ENCODE peak calls at places on chromosomes 13 and 19, in eight cellular contexts. Q, F, N, P, M, L, J and U are unnamed samples.

GRCh38 chr13:77118134-77118533 is 91.2 kb upstream of the FBXL3 start:
- DNase-seq in Q (no peak), F (no peak), N (no peak), P (no peak), M (no peak), L (no peak), J (no peak), U (no peak)

GRCh38 chr19:55958356-55958755 is 10.7 kb downstream of the NLRP8 start:
- DNase-seq in Q (no peak), F (no peak), N (no peak), P (no peak), M (no peak), L (no peak), J (no peak), U (no peak)

GRCh38 chr19:17487240-17488121 is 17.2 kb downstream of the SLC27A1 start:
- DNase-seq in Q (no peak), F (no peak), N (no peak), P (no peak), M (no peak), L (peak), J (no peak), U (no peak)

GRCh38 chr19:3387645-3388589 is 21.5 kb downstream of the NFIC start:
- DNase-seq in Q (peak), F (peak), N (no peak), P (peak), M (peak), L (peak), J (no peak), U (no peak)

GRCh38 chr19:57099199-57099661 is 20.6 kb upstream of the USP29 start:
- DNase-seq in Q (peak), F (no peak), N (peak), P (peak), M (no peak), L (peak), J (no peak), U (peak)

GRCh38 chr13:30364876-30365275 is 57.4 kb upstream of the UBE2L5 start:
- DNase-seq in Q (no peak), F (no peak), N (peak), P (peak), M (no peak), L (no peak), J (no peak), U (peak)

GRCh38 chr13:40916207-40916998 is 102.7 kb downstream of the ELF1 start:
- DNase-seq in Q (no peak), F (no peak), N (no peak), P (peak), M (no peak), L (no peak), J (no peak), U (no peak)

GRCh38 chr13:49927755-49928154 is 8.4 kb downstream of the SPRYD7 start:
- DNase-seq in Q (no peak), F (no peak), N (peak), P (peak), M (no peak), L (no peak), J (no peak), U (no peak)

GRCh38 chr13:47459512-47459911 is 541.6 kb downstream of the SUCLA2 start:
- DNase-seq in Q (no peak), F (no peak), N (peak), P (peak), M (no peak), L (no peak), J (no peak), U (no peak)

GRCh38 chr13:92390217-92390616 is 836.4 kb upstream of the GPC6 start:
- DNase-seq in Q (no peak), F (no peak), N (no peak), P (no peak), M (no peak), L (no peak), J (no peak), U (no peak)

GRCh38 chr19:12574036-12574435 is 22.8 kb upstream of the ZNF564 start:
- DNase-seq in Q (no peak), F (no peak), N (no peak), P (no peak), M (no peak), L (no peak), J (no peak), U (no peak)

GRCh38 chr13:112995395-112996091 is 26.5 kb downstream of the MCF2L start:
- DNase-seq in Q (peak), F (no peak), N (no peak), P (no peak), M (no peak), L (peak), J (no peak), U (no peak)

GRCh38 chr13:49635599-49636433 is 7.5 kb downstream of the ARL11 start:
- DNase-seq in Q (no peak), F (no peak), N (peak), P (peak), M (no peak), L (no peak), J (no peak), U (no peak)

GRCh38 chr19:10226376-10227214 is 4.5 kb downstream of the S1PR2 start:
- DNase-seq in Q (no peak), F (no peak), N (peak), P (peak), M (no peak), L (peak), J (no peak), U (peak)

GRCh38 chr19:18085702-18086457 is 854 bp downstream of the IL12RB1 start:
- DNase-seq in Q (no peak), F (no peak), N (no peak), P (no peak), M (no peak), L (no peak), J (no peak), U (no peak)

GRCh38 chr19:38596057-38596981 is 21.4 kb downstream of the MAP4K1 start:
- DNase-seq in Q (peak), F (no peak), N (no peak), P (peak), M (peak), L (peak), J (peak), U (peak)

GRCh38 chr13:93225610-93226009 is 997 bp upstream of the GPC6 start:
- DNase-seq in Q (no peak), F (no peak), N (no peak), P (no peak), M (no peak), L (no peak), J (no peak), U (no peak)

GRCh38 chr19:38006361-38007045 is 99.5 kb downstream of the SIPA1L3 start:
- DNase-seq in Q (no peak), F (no peak), N (no peak), P (no peak), M (no peak), L (no peak), J (no peak), U (no peak)

GRCh38 chr19:11421607-11422098 is 2.5 kb upstream of the RGL3 start:
- DNase-seq in Q (peak), F (no peak), N (no peak), P (peak), M (peak), L (peak), J (no peak), U (peak)

GRCh38 chr19:48637948-48638830 is 1.0 kb upstream of the DBP start:
- DNase-seq in Q (peak), F (peak), N (peak), P (peak), M (peak), L (peak), J (peak), U (peak)
- TF ChIP-seq CTCF in Q (no peak), F (no peak), N (peak), P (peak), M (no peak), L (no peak), J (peak), U (no peak)

GRCh38 chr19:20923077-20923871 is at the start of gene ZNF85:
- DNase-seq in Q (peak), F (peak), N (peak), P (peak), M (peak), L (peak), J (peak), U (peak)
- TF ChIP-seq CTCF in Q (no peak), F (no peak), N (no peak), P (no peak), M (no peak), L (no peak), J (no peak), U (no peak)

GRCh38 chr13:60312851-60313505 is 84.0 kb upstream of the TDRD3 start:
- DNase-seq in Q (no peak), F (no peak), N (no peak), P (no peak), M (no peak), L (no peak), J (no peak), U (no peak)

DNA sequence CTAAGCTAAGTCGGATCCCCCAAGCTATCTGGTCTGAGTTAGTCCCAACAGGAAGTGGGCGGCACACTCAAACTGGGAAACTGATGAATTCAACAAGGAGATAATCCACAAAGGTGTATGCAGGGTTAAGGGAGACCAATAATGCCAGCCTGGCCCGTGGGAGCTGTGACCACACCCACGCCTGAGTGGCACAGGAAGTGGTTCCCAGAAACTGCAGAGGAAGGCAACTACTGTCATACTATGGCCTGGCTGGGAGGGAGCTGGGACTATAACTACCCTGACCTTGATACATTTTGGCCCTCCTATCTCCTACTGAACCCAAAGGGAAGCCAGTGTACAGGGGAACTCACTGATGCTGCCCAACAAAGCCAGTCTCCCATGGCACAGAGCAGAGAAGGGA is 85.5 kb upstream of the TDRD3 start:
- DNase-seq in Q (no peak), F (no peak), N (no peak), P (no peak), M (no peak), L (no peak), J (no peak), U (no peak)
- TF ChIP-seq CTCF in Q (no peak), F (no peak), N (no peak), P (no peak), M (no peak), L (no peak), J (no peak), U (no peak)

GRCh38 chr13:36818483-36819063 is 449 bp upstream of the RFXAP start:
- DNase-seq in Q (no peak), F (no peak), N (no peak), P (no peak), M (peak), L (no peak), J (no peak), U (no peak)

GRCh38 chr13:36813226-36813625 is 5.8 kb upstream of the RFXAP start:
- DNase-seq in Q (no peak), F (no peak), N (no peak), P (no peak), M (no peak), L (no peak), J (no peak), U (no peak)

GRCh38 chr13:36817996-36818395 is 1.0 kb upstream of the RFXAP start:
- DNase-seq in Q (no peak), F (no peak), N (no peak), P (no peak), M (no peak), L (no peak), J (no peak), U (no peak)

GRCh38 chr13:36814465-36814864 is 4.6 kb upstream of the RFXAP start:
- DNase-seq in Q (peak), F (no peak), N (peak), P (peak), M (no peak), L (peak), J (no peak), U (no peak)

GRCh38 chr13:36815069-36815468 is 4.0 kb upstream of the RFXAP start:
- DNase-seq in Q (no peak), F (no peak), N (no peak), P (no peak), M (no peak), L (no peak), J (no peak), U (no peak)
- TF ChIP-seq CTCF in Q (no peak), F (peak), N (peak), P (peak), M (peak), L (peak), J (peak), U (peak)

GRCh38 chr19:51316688-51317087 is 5.2 kb downstream of the IGLON5 start:
- DNase-seq in Q (no peak), F (no peak), N (no peak), P (no peak), M (no peak), L (no peak), J (no peak), U (no peak)

GRCh38 chr19:51317381-51317780 is 5.9 kb downstream of the IGLON5 start:
- DNase-seq in Q (no peak), F (no peak), N (no peak), P (peak), M (no peak), L (no peak), J (no peak), U (no peak)

GRCh38 chr19:51311388-51312257 is at the start of gene IGLON5:
- DNase-seq in Q (no peak), F (no peak), N (no peak), P (no peak), M (no peak), L (peak), J (peak), U (peak)
- TF ChIP-seq CTCF in Q (no peak), F (no peak), N (no peak), P (no peak), M (no peak), L (no peak), J (no peak), U (no peak)

DNA sequence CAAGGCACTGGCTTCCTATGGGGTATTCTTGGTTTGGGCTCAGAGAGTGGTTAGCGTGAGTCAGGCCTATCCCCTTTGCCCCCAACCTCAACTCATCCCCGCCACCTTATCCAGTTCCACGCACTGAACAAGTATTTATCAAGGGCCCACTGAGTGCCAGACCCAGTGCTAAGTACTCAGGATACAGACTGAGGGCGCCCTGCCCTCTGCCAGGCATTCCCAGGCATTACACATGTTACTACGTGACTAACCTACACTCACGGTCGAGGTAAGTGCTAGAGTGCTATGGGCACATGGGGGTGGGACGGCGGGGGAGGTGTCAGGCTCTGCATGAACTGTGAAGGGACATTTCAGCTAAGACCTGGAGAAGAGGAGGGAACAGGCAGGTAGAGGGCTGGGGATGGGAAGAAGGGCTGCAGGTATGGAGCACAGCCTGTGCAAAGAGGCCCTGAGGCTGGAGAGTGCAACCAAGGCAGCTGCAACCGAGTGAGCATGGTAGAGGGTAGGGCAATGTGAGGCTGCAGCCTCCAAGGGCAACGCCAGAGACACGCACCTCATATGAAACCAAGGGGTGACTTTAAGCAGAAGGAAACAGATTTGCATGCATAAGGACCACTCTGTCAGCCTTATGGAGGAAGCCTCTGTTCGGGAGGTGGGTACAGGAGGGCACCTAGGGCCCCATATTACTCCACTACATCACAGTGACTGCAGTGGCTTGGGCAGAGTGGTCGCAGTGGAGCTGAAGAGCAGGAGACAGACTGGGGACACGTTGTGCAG is 22.5 kb downstream of the DHRS12 start:
- DNase-seq in Q (no peak), F (no peak), N (peak), P (peak), M (peak), L (no peak), J (no peak), U (no peak)
- TF ChIP-seq CTCF in Q (no peak), F (no peak), N (peak), P (peak), M (no peak), L (peak), J (peak), U (peak)

GRCh38 chr19:1247747-1248453 is 483 bp upstream of the MIDN start:
- DNase-seq in Q (peak), F (peak), N (peak), P (peak), M (no peak), L (peak), J (no peak), U (peak)
- TF ChIP-seq CTCF in Q (no peak), F (peak), N (peak), P (peak), M (no peak), L (peak), J (peak), U (no peak)

GRCh38 chr13:33606692-33607091 is 211.3 kb upstream of the RFC3 start:
- DNase-seq in Q (no peak), F (no peak), N (peak), P (peak), M (peak), L (no peak), J (no peak), U (no peak)
- TF ChIP-seq CTCF in Q (no peak), F (no peak), N (no peak), P (peak), M (no peak), L (no peak), J (no peak), U (no peak)